ENCODE peak calls at places on chromosomes 12 and 14, in eight cellular contexts. V, Y, R, P, X, T, K and U are unnamed samples.

GRCh38 chr14:101717663-101718490 is 43.6 kb upstream of the PPP2R5C start:
- DNase-seq in V (no peak), Y (no peak), R (no peak), P (peak; percentile 14), X (no peak), T (no peak), K (no peak), U (no peak)

GRCh38 chr12:58069268-58069967 is 128.1 kb downstream of the ATP23 start:
- DNase-seq in V (no peak), Y (no peak), R (peak; percentile 12), P (no peak), X (peak; percentile 35), T (no peak), K (no peak), U (no peak)

GRCh38 chr14:91957876-91958313 is 10.4 kb upstream of the FBLN5 start:
- DNase-seq in V (no peak), Y (no peak), R (no peak), P (no peak), X (no peak), T (no peak), K (no peak), U (no peak)

GRCh38 chr12:20142295-20142694 is 226.0 kb upstream of the PDE3A start:
- DNase-seq in V (no peak), Y (no peak), R (no peak), P (no peak), X (no peak), T (no peak), K (no peak), U (no peak)

GRCh38 chr14:39267592-39268112 is 33.9 kb downstream of the MIA2 start:
- DNase-seq in V (no peak), Y (no peak), R (no peak), P (no peak), X (peak; percentile 36), T (peak; percentile 76), K (no peak), U (no peak)

GRCh38 chr12:104427547-104427938 is 29.2 kb upstream of the CHST11 start:
- DNase-seq in V (no peak), Y (no peak), R (no peak), P (peak; percentile 27), X (no peak), T (no peak), K (no peak), U (no peak)

GRCh38 chr14:92679246-92679645 is 69.2 kb downstream of the LGMN start:
- DNase-seq in V (no peak), Y (no peak), R (no peak), P (no peak), X (no peak), T (no peak), K (no peak), U (no peak)

GRCh38 chr12:49342066-49342913 is 4.4 kb upstream of the DNAJC22 start:
- DNase-seq in V (peak; percentile 83), Y (peak; percentile 93), R (peak; percentile 83), P (peak; percentile 62), X (peak; percentile 44), T (peak; percentile 93), K (peak; percentile 93), U (peak; percentile 94)

GRCh38 chr12:15829949-15830348 is 40.8 kb upstream of the EPS8 start:
- DNase-seq in V (no peak), Y (no peak), R (no peak), P (no peak), X (peak; percentile 59), T (no peak), K (no peak), U (no peak)

GRCh38 chr14:30332374-30332773 is 226.6 kb upstream of the G2E3 start:
- DNase-seq in V (no peak), Y (no peak), R (no peak), P (no peak), X (no peak), T (no peak), K (no peak), U (no peak)

GRCh38 chr14:30331030-30331429 is 227.9 kb upstream of the G2E3 start:
- DNase-seq in V (no peak), Y (no peak), R (no peak), P (no peak), X (no peak), T (no peak), K (no peak), U (no peak)

GRCh38 chr14:30333934-30334333 is 225.0 kb upstream of the G2E3 start:
- DNase-seq in V (no peak), Y (no peak), R (no peak), P (no peak), X (no peak), T (no peak), K (no peak), U (no peak)

DNA sequence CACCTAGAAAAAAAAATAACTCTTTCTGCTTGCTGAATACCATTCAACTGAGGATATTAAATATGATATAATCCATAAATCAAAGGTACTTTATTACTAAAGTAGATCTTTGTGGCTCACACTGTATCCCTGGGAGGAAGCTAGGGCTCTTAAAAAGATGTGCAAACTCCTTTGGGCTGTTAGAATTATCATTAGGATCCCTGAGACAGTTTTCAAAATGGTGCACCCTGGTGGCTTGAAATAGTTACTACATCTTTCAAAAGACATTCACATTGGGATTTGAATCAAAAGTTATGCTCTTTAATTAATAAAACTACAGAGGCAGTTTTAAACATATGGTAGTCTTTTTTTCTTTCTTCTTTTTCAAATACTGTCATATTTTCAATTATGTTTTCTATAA is 228.5 kb upstream of the G2E3 start:
- DNase-seq in V (no peak), Y (no peak), R (no peak), P (no peak), X (peak; percentile 2), T (peak; percentile 17), K (no peak), U (no peak)
- TF ChIP-seq CTCF in V (no peak), Y (peak; percentile 40), R (no peak), P (no peak), X (peak; percentile 50), T (peak; percentile 78), K (peak; percentile 45), U (peak; percentile 70)

GRCh38 chr12:13962699-13963098 is 18.7 kb downstream of the GRIN2B start:
- DNase-seq in V (no peak), Y (no peak), R (no peak), P (no peak), X (no peak), T (peak; percentile 37), K (peak; percentile 18), U (no peak)
- TF ChIP-seq CTCF in V (no peak), Y (peak; percentile 52), R (no peak), P (no peak), X (peak; percentile 18), T (peak; percentile 66), K (peak; percentile 33), U (no peak)

GRCh38 chr14:106848330-106849121 is 1322.1 kb downstream of the TMEM121 start:
- DNase-seq in V (no peak), Y (no peak), R (peak; percentile 40), P (no peak), X (no peak), T (peak; percentile 90), K (no peak), U (no peak)
- TF ChIP-seq CTCF in V (no peak), Y (no peak), R (no peak), P (no peak), X (no peak), T (peak; percentile 83), K (no peak), U (no peak)

GRCh38 chr12:32444895-32445294 is 45.5 kb downstream of the FGD4 start:
- DNase-seq in V (no peak), Y (no peak), R (peak; percentile 74), P (no peak), X (peak; percentile 47), T (no peak), K (no peak), U (no peak)

GRCh38 chr12:32440120-32440865 is 40.9 kb downstream of the FGD4 start:
- DNase-seq in V (no peak), Y (no peak), R (no peak), P (no peak), X (no peak), T (no peak), K (no peak), U (no peak)

GRCh38 chr12:32445356-32445755 is 46.0 kb downstream of the FGD4 start:
- DNase-seq in V (no peak), Y (no peak), R (no peak), P (no peak), X (no peak), T (no peak), K (no peak), U (no peak)

GRCh38 chr12:32446306-32447119 is 47.2 kb downstream of the FGD4 start:
- DNase-seq in V (no peak), Y (no peak), R (no peak), P (no peak), X (no peak), T (peak; percentile 29), K (peak; percentile 13), U (peak; percentile 28)

DNA sequence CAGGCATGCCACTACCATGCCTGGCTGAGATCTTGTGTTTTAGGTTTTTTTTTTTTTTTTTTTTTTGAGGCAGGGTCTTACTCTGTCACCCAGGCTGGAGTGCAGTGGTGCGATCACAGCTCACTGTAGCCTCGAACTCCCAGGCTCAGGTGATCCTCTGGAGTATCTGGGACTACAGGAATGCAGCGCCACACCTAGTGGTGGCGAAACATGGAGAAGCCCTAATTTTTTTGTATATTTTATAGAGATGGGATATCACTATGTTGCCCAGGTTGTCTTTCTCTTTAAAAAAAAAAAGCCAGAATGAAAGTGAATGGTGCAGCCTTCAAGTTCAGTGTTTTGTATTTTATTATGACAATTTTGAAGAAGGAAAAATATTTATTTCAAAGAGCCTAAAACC is 44.1 kb downstream of the FGD4 start:
- DNase-seq in V (no peak), Y (no peak), R (no peak), P (no peak), X (no peak), T (no peak), K (no peak), U (no peak)
- TF ChIP-seq CTCF in V (no peak), Y (no peak), R (no peak), P (no peak), X (no peak), T (no peak), K (no peak), U (no peak)